ENCODE peak calls at places on chromosome 6, in five cellular contexts. W, N, Y, C and A are unnamed samples. For H3K36me3, the result is how much of the 10 kb centered on the place peaks cover.

GRCh38 chr6:84651583-84651982 is 112.8 kb downstream of the TBX18 start:
- DNase-seq in Y (no peak), C (no peak), W (no peak), N (no peak), A (no peak)

GRCh38 chr6:72466971-72467566 is 154.8 kb upstream of the KCNQ5 start:
- DNase-seq in Y (no peak), C (no peak), N (no peak), W (no peak), A (no peak)

GRCh38 chr6:157068691-157069228 is 254.6 kb downstream of the TMEM242 start:
- DNase-seq in N (no peak), Y (no peak), W (no peak), C (peak), A (peak)

GRCh38 chr6:13614126-13614925 is 809 bp upstream of the NOL7 start:
- DNase-seq in N (peak), W (peak), Y (no peak), C (no peak), A (no peak)

GRCh38 chr6:41636803-41637178 is 1.5 kb upstream of the MDFI start:
- DNase-seq in C (no peak), Y (no peak), N (peak), W (no peak), A (no peak)

GRCh38 chr6:167056370-167056769 is 57.2 kb downstream of the CEP43 start:
- DNase-seq in W (peak), C (no peak), Y (no peak), N (no peak), A (peak)

GRCh38 chr6:166554316-166554715 is 32.2 kb downstream of the RAMACL start:
- DNase-seq in W (no peak), Y (no peak), N (no peak), C (peak), A (no peak)

GRCh38 chr6:96007663-96008062 is 8.1 kb upstream of the FUT9 start:
- DNase-seq in Y (no peak), N (no peak), C (no peak), W (no peak), A (no peak)

DNA sequence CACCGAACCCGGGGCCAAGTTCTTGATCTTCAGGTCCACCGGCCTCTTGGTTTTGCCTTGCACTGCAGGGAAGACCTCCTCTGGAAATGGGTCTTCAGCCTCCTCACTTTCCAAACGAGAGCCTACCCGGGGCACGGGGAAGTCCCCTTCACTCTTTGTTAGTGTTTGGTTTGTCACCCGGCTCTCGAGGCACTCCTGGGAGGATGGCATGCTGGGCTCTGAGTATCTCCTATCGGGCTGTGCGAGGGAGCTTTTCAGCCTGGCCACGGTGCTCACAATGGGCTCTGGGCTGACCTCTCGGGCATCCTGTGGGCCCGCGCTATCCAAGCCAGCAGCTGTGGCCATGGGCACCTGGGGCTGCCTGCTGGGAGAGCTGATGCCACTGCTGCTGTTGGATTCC is 8.1 kb downstream of the TAGAP start:
- DNase-seq in W (no peak), N (no peak), Y (peak), C (no peak), A (no peak)
- TF ChIP-seq CTCF in W (no peak), N (no peak), Y (no peak), C (no peak), A (no peak)

DNA sequence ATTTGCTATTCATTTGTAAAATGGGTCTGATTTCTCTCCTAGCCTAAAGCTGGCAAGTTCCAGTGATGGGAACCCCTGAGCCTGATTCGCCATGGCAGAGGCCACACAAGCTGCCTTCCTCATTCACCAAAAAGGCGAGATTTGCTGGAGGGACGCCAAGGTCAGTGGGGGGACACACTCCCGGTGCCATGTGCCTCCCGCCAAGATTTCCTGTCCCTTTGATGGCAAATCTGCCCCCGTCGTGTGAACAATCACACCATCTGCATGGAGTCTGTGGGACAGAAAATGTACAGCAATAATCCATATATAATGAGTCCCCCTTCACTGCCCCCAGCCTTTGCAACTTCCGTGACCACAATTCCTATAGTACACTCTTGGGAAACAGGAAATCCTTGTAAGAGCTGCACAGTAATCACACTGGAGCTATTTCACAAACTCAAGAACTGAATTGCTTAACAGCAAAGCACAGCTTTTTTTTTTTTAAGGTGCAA is 15.7 kb upstream of the IGF2R start:
- DNase-seq in C (peak), Y (no peak), N (no peak), W (no peak), A (no peak)
- H3K4me3 ChIP-seq in C (no peak), Y (no peak), N (no peak), W (no peak), A (no peak)

GRCh38 chr6:160032538-160032937 is 63.7 kb downstream of the IGF2R start:
- DNase-seq in Y (peak), N (no peak), C (no peak), W (no peak), A (no peak)

GRCh38 chr6:160036331-160036695 is 67.4 kb downstream of the IGF2R start:
- DNase-seq in Y (peak), W (no peak), C (no peak), N (no peak), A (no peak)

GRCh38 chr6:160035241-160035640 is 66.4 kb downstream of the IGF2R start:
- DNase-seq in C (no peak), Y (peak), W (no peak), N (no peak), A (no peak)

GRCh38 chr6:160035693-160036330 is 66.9 kb downstream of the IGF2R start:
- DNase-seq in Y (peak), C (peak), W (no peak), N (no peak), A (no peak)

DNA sequence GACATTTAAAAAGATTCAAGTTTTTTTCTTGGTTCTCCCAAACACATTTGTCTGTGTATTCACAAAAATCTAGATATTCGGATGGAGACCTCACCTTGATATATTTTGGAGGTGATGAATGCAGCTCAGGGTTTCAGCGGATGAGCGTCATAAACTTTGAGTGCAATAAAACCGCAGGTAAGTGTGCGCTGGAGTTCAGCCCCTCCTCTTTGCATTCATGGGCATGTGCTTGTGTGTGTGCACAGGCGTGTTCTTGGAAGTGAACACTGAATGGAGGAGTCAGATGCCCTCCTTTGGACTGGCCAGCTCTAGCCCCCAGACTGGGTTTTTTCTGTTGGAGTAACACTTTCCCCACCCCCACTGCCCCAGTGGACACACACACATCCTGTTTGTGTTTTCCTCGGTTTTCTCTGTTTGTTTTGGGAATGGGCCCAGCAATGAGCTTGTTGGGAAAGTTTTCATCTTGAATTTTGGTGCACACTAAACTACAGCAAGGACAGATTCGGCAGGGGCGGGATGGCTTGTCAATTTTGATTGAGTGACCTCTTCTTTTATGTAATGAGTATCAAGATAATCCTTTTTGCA is 65.6 kb downstream of the IGF2R start:
- DNase-seq in W (no peak), N (no peak), Y (peak), C (no peak), A (no peak)
- H3K36me3 ChIP-seq in W (under half), N (under half), Y (under half), C (under half), A (under half)

GRCh38 chr6:5334341-5334740 is 73.0 kb downstream of the FARS2 start:
- DNase-seq in W (no peak), Y (no peak), C (peak), N (no peak), A (no peak)

GRCh38 chr6:5335020-5335419 is 73.7 kb downstream of the FARS2 start:
- DNase-seq in C (no peak), N (no peak), Y (no peak), W (no peak), A (peak)

GRCh38 chr6:5338177-5338960 is 77.1 kb downstream of the FARS2 start:
- DNase-seq in N (no peak), C (no peak), W (no peak), Y (no peak), A (no peak)

GRCh38 chr6:5339757-5340156 is 78.4 kb downstream of the FARS2 start:
- DNase-seq in C (no peak), Y (no peak), W (no peak), N (no peak), A (no peak)

DNA sequence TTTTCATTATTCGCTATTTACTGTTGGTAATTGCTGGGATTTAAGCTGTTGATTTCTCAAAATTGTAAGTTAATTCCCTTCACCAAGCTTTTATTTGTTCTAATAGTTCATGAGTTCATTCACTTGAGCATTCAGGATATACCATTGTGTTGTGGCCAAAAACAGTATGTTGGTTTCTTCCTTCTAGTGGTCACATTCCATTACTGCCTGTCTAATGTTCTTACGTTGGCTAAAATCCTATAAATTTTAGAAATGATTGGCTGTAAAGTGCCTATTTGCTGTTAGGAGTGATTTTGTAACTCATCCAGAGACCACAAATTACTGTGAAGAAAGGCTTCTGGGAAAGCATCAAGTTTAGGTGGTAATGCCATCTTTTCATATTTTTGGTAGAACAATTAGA is 76.3 kb downstream of the FARS2 start:
- DNase-seq in C (peak), W (no peak), N (peak), Y (no peak), A (no peak)
- TF ChIP-seq CTCF in C (no peak), W (no peak), N (no peak), Y (no peak), A (no peak)

GRCh38 chr6:151477726-151478125 is 16.1 kb upstream of the CCDC170 start:
- DNase-seq in Y (no peak), C (no peak), W (no peak), N (no peak), A (no peak)

GRCh38 chr6:151478670-151479069 is 15.1 kb upstream of the CCDC170 start:
- DNase-seq in W (no peak), Y (no peak), C (no peak), N (no peak), A (no peak)

GRCh38 chr6:151481752-151482151 is 12.1 kb upstream of the CCDC170 start:
- DNase-seq in W (no peak), Y (no peak), C (no peak), N (no peak), A (no peak)

GRCh38 chr6:151475653-151476523 is 17.9 kb upstream of the CCDC170 start:
- DNase-seq in C (peak), W (no peak), Y (no peak), N (peak), A (no peak)
- H3K4me3 ChIP-seq in C (no peak), W (no peak), Y (no peak), N (no peak), A (no peak)

DNA sequence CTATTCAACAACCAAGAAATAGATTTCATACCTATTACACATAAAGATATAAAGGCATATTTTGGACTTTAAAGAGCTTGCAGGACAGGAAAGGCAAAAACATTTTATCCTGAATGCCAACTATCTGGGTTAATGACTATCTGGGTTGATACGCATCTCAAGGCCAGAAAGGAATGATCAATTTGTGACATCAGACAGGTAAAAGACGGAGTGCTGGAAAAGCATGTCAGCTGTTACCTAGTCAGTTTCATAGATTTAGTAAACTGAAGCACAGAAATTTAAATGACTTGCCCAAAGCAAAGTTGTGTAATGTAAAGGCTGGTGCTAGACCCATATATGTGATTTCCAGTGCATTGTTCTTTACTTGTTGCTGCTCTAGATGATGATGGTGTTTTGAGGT is 36.8 kb downstream of the HDAC2 start:
- DNase-seq in C (no peak), N (no peak), W (no peak), Y (no peak), A (no peak)
- H3K36me3 ChIP-seq in C (under half), N (under half), W (under half), Y (under half), A (under half)

DNA sequence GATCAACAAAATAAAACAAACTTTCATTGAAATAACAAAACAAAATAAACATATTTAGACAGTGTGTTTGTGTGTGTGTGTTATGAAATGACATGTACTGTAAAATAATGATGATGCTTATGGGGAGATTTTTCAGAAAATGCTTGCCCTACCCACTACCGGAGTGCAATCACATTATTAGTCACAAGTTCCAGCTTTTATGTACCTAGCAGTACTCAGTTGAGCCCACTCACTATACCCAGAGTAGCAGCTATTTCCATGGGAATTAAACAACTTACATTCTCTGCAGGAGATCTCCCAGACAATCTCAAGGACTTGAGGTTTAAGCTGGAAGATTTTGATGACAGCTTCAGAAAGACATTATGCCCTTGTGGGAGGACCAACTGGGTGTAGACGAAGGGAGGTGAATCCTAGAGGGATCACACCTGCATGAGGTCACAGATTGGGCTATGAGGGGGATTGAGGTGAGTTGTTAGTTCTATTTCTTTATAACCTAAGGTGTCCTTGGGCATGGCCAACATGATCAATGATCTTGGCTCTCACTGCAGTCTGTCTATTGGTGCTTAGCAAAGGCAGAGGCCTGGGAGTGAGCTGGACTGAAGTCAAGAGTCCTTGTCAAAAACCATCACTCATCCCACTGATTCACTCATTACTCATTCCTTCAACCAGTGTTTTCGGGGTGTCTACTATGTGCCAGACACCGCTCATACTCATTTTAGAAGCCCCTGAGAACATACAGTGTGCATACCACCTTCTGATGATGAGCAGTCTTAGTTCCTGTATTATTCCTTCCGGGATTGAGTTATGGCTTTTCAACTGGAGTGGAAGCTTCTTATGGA is 6.7 kb upstream of the CLIC5 start:
- DNase-seq in C (no peak), Y (peak), W (no peak), N (no peak), A (no peak)
- TF ChIP-seq CTCF in C (no peak), Y (no peak), W (no peak), N (no peak), A (no peak)

GRCh38 chr6:27630727-27631613 is 158.1 kb upstream of the ZNF184 start:
- DNase-seq in W (no peak), N (peak), Y (no peak), C (peak), A (peak)
- H3K4me3 ChIP-seq in W (peak), N (peak), Y (peak), C (peak), A (peak)